ENCODE peak calls at places on chromosomes 13 and 19, in seven cellular contexts. A is GM12864, I is GM10248, Q is endothelial cell, J is psoas muscle, L is left ventricle myocardium inferior, G is stomach. E is an unnamed sample.

GRCh38 chr19:20422616-20423205 is 142.9 kb downstream of the ZNF737 start:
- DNase-seq in A (no peak), I (no peak), Q (peak), J (no peak), L (peak), G (no peak), E (no peak)

GRCh38 chr13:32297206-32297605 is 18.0 kb downstream of the ZAR1L start:
- DNase-seq in A (no peak), I (no peak), Q (no peak), J (no peak), L (no peak), G (no peak), E (no peak)

GRCh38 chr13:37944476-37945442 is 75.2 kb upstream of the TRPC4 start:
- DNase-seq in A (no peak), I (no peak), Q (peak), J (no peak), L (no peak), G (no peak), E (no peak)

GRCh38 chr13:40333238-40333637 is 333.2 kb downstream of the FOXO1 start:
- DNase-seq in A (no peak), I (no peak), Q (no peak), J (no peak), L (no peak), G (no peak), E (no peak)

GRCh38 chr19:35563207-35563829 is at the start of gene ATP4A:
- DNase-seq in A (no peak), I (no peak), Q (no peak), J (no peak), L (no peak), G (no peak), E (no peak)

GRCh38 chr19:38869160-38869835 is 8.8 kb downstream of the RINL start:
- DNase-seq in A (no peak), I (no peak), Q (no peak), J (no peak), L (no peak), G (no peak), E (peak)

GRCh38 chr19:2779121-2779740 is 3.8 kb downstream of the SGTA start:
- DNase-seq in A (no peak), I (no peak), Q (no peak), J (no peak), L (no peak), G (no peak), E (no peak)

GRCh38 chr19:30029721-30030510 is 87.9 kb downstream of the URI1 start:
- DNase-seq in A (peak), I (peak), Q (no peak), J (no peak), L (no peak), G (no peak), E (peak)

GRCh38 chr13:97028441-97029299 is 34.4 kb upstream of the OXGR1 start:
- DNase-seq in A (no peak), I (peak), Q (peak), J (peak), L (peak), G (peak), E (peak)

GRCh38 chr19:40133491-40133890 is 42.7 kb upstream of the ZNF780A start:
- DNase-seq in A (no peak), I (no peak), Q (no peak), J (no peak), L (no peak), G (no peak), E (no peak)

GRCh38 chr19:51687791-51688664 is 5.1 kb upstream of the SPACA6 start:
- DNase-seq in A (no peak), I (peak), Q (peak), J (peak), L (peak), G (peak), E (no peak)

GRCh38 chr13:50208826-50209335 is 193.6 kb downstream of the KCNRG start:
- DNase-seq in A (no peak), I (peak), Q (peak), J (peak), L (peak), G (peak), E (no peak)

GRCh38 chr19:41311072-41311471 is 1.1 kb downstream of the CCDC97 start:
- DNase-seq in A (no peak), I (no peak), Q (no peak), J (no peak), L (no peak), G (no peak), E (no peak)

GRCh38 chr13:110620596-110620995 is 5.3 kb downstream of the NAXD start:
- DNase-seq in A (no peak), I (no peak), Q (no peak), J (no peak), L (no peak), G (no peak), E (no peak)

GRCh38 chr13:24745861-24746617 is 17.9 kb upstream of the RNF17 start:
- DNase-seq in A (no peak), I (no peak), Q (peak), J (no peak), L (no peak), G (no peak), E (no peak)

GRCh38 chr13:64723735-64724134 is 2506.4 kb downstream of the PCDH9 start:
- DNase-seq in A (no peak), I (no peak), Q (no peak), J (no peak), L (no peak), G (no peak), E (no peak)

GRCh38 chr13:37869756-37870488 is at the start of gene TRPC4:
- DNase-seq in A (no peak), I (peak), Q (peak), J (peak), L (peak), G (peak), E (no peak)

GRCh38 chr13:101308247-101309013 is 107.9 kb downstream of the NALCN start:
- DNase-seq in A (no peak), I (no peak), Q (no peak), J (no peak), L (no peak), G (no peak), E (no peak)

GRCh38 chr19:32041681-32042292 is 303.6 kb upstream of the ZNF507 start:
- DNase-seq in A (no peak), I (no peak), Q (peak), J (peak), L (peak), G (no peak), E (peak)

GRCh38 chr13:48302920-48303330 is 626 bp upstream of the RB1 start:
- DNase-seq in A (no peak), I (no peak), Q (no peak), J (no peak), L (no peak), G (no peak), E (no peak)

GRCh38 chr13:27168086-27168485 is 3.5 kb downstream of the USP12 start:
- DNase-seq in A (no peak), I (no peak), Q (no peak), J (no peak), L (no peak), G (peak), E (no peak)

GRCh38 chr13:32136716-32137115 is 105.1 kb downstream of the FRY start:
- DNase-seq in A (no peak), I (no peak), Q (no peak), J (no peak), L (no peak), G (no peak), E (no peak)

GRCh38 chr19:45090034-45090433 is 2.9 kb upstream of the PPP1R37 start:
- DNase-seq in A (no peak), I (no peak), Q (no peak), J (no peak), L (no peak), G (no peak), E (no peak)

GRCh38 chr13:94710881-94711560 is 1.3 kb downstream of the SOX21 start:
- DNase-seq in A (no peak), I (peak), Q (peak), J (no peak), L (no peak), G (no peak), E (peak)

GRCh38 chr13:88656751-88657150 is 985.6 kb downstream of the SLITRK5 start:
- DNase-seq in A (no peak), I (no peak), Q (no peak), J (no peak), L (no peak), G (no peak), E (no peak)

GRCh38 chr13:27977476-27978300 is 8.6 kb upstream of the CDX2 start:
- DNase-seq in A (no peak), I (no peak), Q (no peak), J (no peak), L (no peak), G (no peak), E (no peak)

GRCh38 chr19:7333198-7334118 is 15.3 kb upstream of the ARHGEF18 start:
- DNase-seq in A (no peak), I (no peak), Q (no peak), J (no peak), L (peak), G (no peak), E (no peak)

GRCh38 chr19:6450166-6450565 is 9.4 kb downstream of the SLC25A23 start:
- DNase-seq in A (no peak), I (no peak), Q (no peak), J (no peak), L (no peak), G (no peak), E (no peak)

GRCh38 chr19:54456423-54457373 is 6.9 kb downstream of the LENG9 start:
- DNase-seq in A (no peak), I (no peak), Q (no peak), J (no peak), L (no peak), G (no peak), E (no peak)

GRCh38 chr19:27974082-27974513 is 1238.9 kb downstream of the UQCRFS1 start:
- DNase-seq in A (no peak), I (peak), Q (peak), J (no peak), L (no peak), G (peak), E (peak)

GRCh38 chr13:105940882-105941281 is 594.6 kb downstream of the EFNB2 start:
- DNase-seq in A (no peak), I (no peak), Q (no peak), J (no peak), L (no peak), G (no peak), E (no peak)

GRCh38 chr13:95145587-95145986 is 155.7 kb downstream of the ABCC4 start:
- DNase-seq in A (no peak), I (no peak), Q (no peak), J (no peak), L (no peak), G (no peak), E (no peak)

GRCh38 chr19:33883869-33884519 is 87.3 kb downstream of the KCTD15 start:
- DNase-seq in A (no peak), I (no peak), Q (peak), J (no peak), L (peak), G (no peak), E (no peak)

GRCh38 chr13:80204642-80205041 is 136.3 kb downstream of the SPRY2 start:
- DNase-seq in A (no peak), I (no peak), Q (no peak), J (no peak), L (no peak), G (no peak), E (no peak)

GRCh38 chr13:39682788-39683187 is 27.3 kb downstream of the COG6 start:
- DNase-seq in A (peak), I (peak), Q (no peak), J (no peak), L (no peak), G (no peak), E (no peak)

GRCh38 chr13:110546389-110546788 is 15.1 kb downstream of the RAB20 start:
- DNase-seq in A (no peak), I (no peak), Q (no peak), J (no peak), L (no peak), G (no peak), E (no peak)

GRCh38 chr19:17803264-17803896 is 8.4 kb downstream of the B3GNT3 start:
- DNase-seq in A (no peak), I (no peak), Q (no peak), J (peak), L (no peak), G (no peak), E (peak)

GRCh38 chr13:21583496-21583895 is 20.5 kb downstream of the MICU2 start:
- DNase-seq in A (no peak), I (no peak), Q (no peak), J (no peak), L (no peak), G (no peak), E (no peak)

DNA sequence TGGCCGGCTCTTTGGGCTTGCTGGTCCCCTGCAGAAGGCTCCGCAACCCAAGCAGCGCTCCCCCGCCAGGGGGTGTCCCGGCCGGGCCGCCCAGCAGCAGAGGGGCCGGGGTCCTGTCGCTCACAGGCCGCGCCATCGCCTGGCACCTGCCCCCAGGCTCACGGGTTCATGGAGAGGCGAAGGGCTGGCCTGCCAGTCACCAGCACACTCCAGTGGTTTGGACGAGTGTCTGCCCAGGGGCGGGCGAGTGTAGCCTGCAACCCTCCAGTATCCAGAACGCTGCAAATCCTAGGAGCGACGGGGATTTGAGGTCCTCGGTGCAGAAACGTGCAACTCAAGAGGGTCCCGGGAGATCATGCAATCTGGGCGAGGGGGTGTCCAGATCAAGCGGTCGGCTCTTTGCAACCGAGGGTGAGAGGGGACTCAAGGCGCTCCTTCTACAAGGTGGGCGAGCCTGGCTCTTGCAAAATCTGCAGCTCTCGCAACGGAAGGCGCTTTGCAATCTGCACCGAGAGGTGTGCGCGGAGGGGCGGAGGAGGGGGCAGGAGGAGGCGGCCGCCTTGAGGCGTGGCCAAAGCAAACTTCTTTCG is at the start of gene DBP:
- DNase-seq in A (no peak), I (no peak), Q (no peak), J (no peak), L (peak), G (peak), E (peak)
- TF ChIP-seq CTCF in A (peak), I (no peak), Q (no peak), J (no peak), L (peak), G (no peak), E (peak)

GRCh38 chr19:46607441-46607841 is 6.3 kb downstream of the CALM3 start:
- DNase-seq in A (no peak), I (no peak), Q (no peak), J (no peak), L (no peak), G (no peak), E (no peak)

GRCh38 chr19:46605356-46605821 is 4.3 kb downstream of the CALM3 start:
- DNase-seq in A (no peak), I (no peak), Q (no peak), J (no peak), L (no peak), G (no peak), E (no peak)

GRCh38 chr19:46606681-46607440 is 5.7 kb downstream of the CALM3 start:
- DNase-seq in A (no peak), I (peak), Q (no peak), J (no peak), L (no peak), G (no peak), E (no peak)

GRCh38 chr19:46604781-46605355 is 3.7 kb downstream of the CALM3 start:
- DNase-seq in A (no peak), I (no peak), Q (no peak), J (no peak), L (no peak), G (no peak), E (no peak)

GRCh38 chr19:46606019-46606418 is 4.9 kb downstream of the CALM3 start:
- DNase-seq in A (no peak), I (peak), Q (no peak), J (no peak), L (no peak), G (no peak), E (no peak)
- TF ChIP-seq CTCF in A (no peak), I (no peak), Q (no peak), J (no peak), L (no peak), G (no peak), E (no peak)

GRCh38 chr13:87538366-87539052 is 132.7 kb upstream of the SLITRK5 start:
- DNase-seq in A (no peak), I (no peak), Q (no peak), J (no peak), L (no peak), G (no peak), E (no peak)
- TF ChIP-seq CTCF in A (no peak), I (no peak), Q (no peak), J (no peak), L (no peak), G (no peak), E (no peak)

GRCh38 chr19:984165-984967 is at the start of gene WDR18:
- DNase-seq in A (peak), I (peak), Q (peak), J (peak), L (peak), G (peak), E (peak)
- TF ChIP-seq CTCF in A (peak), I (no peak), Q (peak), J (no peak), L (peak), G (peak), E (no peak)

GRCh38 chr19:50024719-50025021 is 502 bp downstream of the VRK3 start:
- DNase-seq in A (no peak), I (no peak), Q (no peak), J (no peak), L (no peak), G (no peak), E (no peak)

GRCh38 chr19:50022823-50023222 is 2.3 kb downstream of the VRK3 start:
- DNase-seq in A (no peak), I (no peak), Q (no peak), J (no peak), L (no peak), G (no peak), E (no peak)

GRCh38 chr19:50026550-50026906 is 723 bp downstream of the ZNF473 start:
- DNase-seq in A (no peak), I (no peak), Q (no peak), J (no peak), L (no peak), G (no peak), E (no peak)

GRCh38 chr19:50025794-50026549 is at the start of gene ZNF473:
- DNase-seq in A (peak), I (peak), Q (peak), J (peak), L (peak), G (peak), E (peak)

GRCh38 chr19:50025022-50025793 is at the start of gene VRK3:
- DNase-seq in A (peak), I (peak), Q (peak), J (peak), L (peak), G (peak), E (peak)
- TF ChIP-seq CTCF in A (no peak), I (peak), Q (no peak), J (no peak), L (peak), G (no peak), E (no peak)

DNA sequence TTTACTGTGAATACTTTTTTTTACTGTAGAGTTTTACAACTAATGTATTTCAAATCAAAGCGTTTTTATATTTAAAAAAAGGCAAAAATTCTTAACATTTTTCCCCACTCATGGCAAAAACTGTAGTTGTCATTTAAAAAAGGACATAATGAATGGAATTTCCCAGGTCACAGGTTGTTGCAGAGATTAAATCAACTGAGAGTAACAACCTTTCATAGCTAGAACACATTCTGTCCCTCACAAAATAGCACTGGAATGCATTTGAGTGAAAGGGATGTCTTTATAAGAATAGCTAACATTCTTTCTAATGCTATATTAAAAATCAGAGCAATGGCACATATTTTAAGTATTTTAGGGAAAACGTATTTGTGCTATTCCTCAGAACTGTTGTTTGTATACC is 1393.3 kb upstream of the ATXN8OS start:
- DNase-seq in A (no peak), I (no peak), Q (no peak), J (no peak), L (no peak), G (no peak), E (no peak)
- TF ChIP-seq CTCF in A (no peak), I (no peak), Q (no peak), J (no peak), L (no peak), G (no peak), E (no peak)

E was measured in activated CD8-positive, alpha-beta T cell treated with anti-CD3 and anti-CD28 coated beads for 36 hours.